ENCODE peak calls at places on chromosomes 11 and 22, in nine cellular contexts. S is fibroblast of pulmonary artery, L is HT1080, R is tibial nerve, F is ovary, A is uterus, I is caudate nucleus, O is GM10248, C is mesothelial cell of epicardium. M is an unnamed sample.

GRCh38 chr11:59142530-59143507 is at the start of gene FAM111A:
- DNase-seq in S (peak; percentile 85), L (peak; percentile 93), R (peak; percentile 77), F (peak; percentile 85), A (peak; percentile 87), I (peak; percentile 69), O (peak; percentile 82), C (peak; percentile 85), M (peak; percentile 96)

GRCh38 chr22:37178350-37179125 is 9.5 kb downstream of the C1QTNF6 start:
- DNase-seq in S (peak; percentile 66), L (no peak), R (no peak), F (peak; percentile 47), A (no peak), I (no peak), O (no peak), C (no peak), M (no peak)

GRCh38 chr11:47033439-47033838 is 96.9 kb downstream of the CSTPP1 start:
- DNase-seq in S (no peak), L (no peak), R (no peak), F (no peak), A (no peak), I (no peak), O (no peak), C (no peak), M (no peak)

GRCh38 chr11:73392108-73393010 is 16.2 kb downstream of the RELT start:
- DNase-seq in S (no peak), L (no peak), R (no peak), F (no peak), A (no peak), I (no peak), O (no peak), C (no peak), M (no peak)

GRCh38 chr11:4180441-4181183 is 86.0 kb downstream of the RRM1 start:
- DNase-seq in S (no peak), L (no peak), R (no peak), F (no peak), A (no peak), I (no peak), O (no peak), C (no peak), M (no peak)

GRCh38 chr11:8250446-8250845 is 13.2 kb downstream of the LMO1 start:
- DNase-seq in S (no peak), L (no peak), R (no peak), F (no peak), A (no peak), I (no peak), O (no peak), C (peak; percentile 26), M (no peak)

GRCh38 chr11:117096973-117097566 is 1.2 kb downstream of the SIK3 start:
- DNase-seq in S (no peak), L (no peak), R (no peak), F (no peak), A (no peak), I (no peak), O (no peak), C (no peak), M (no peak)

GRCh38 chr11:129888451-129888850 is 6.9 kb downstream of the NFRKB start:
- DNase-seq in S (no peak), L (no peak), R (no peak), F (no peak), A (no peak), I (no peak), O (no peak), C (no peak), M (no peak)

GRCh38 chr22:42217019-42217751 is 53.3 kb downstream of the TCF20 start:
- DNase-seq in S (no peak), L (no peak), R (no peak), F (no peak), A (no peak), I (no peak), O (peak; percentile 60), C (no peak), M (no peak)

GRCh38 chr11:27201454-27202302 is 161.1 kb downstream of the BBOX1 start:
- DNase-seq in S (peak; percentile 74), L (no peak), R (peak; percentile 79), F (peak; percentile 89), A (peak; percentile 95), I (no peak), O (no peak), C (peak; percentile 87), M (peak; percentile 89)

GRCh38 chr22:36386351-36386899 is 1.3 kb downstream of the MYH9 start:
- DNase-seq in S (no peak), L (no peak), R (no peak), F (no peak), A (no peak), I (peak; percentile 31), O (peak; percentile 73), C (no peak), M (no peak)

GRCh38 chr11:8209208-8209807 is 40.5 kb upstream of the RIC3 start:
- DNase-seq in S (no peak), L (no peak), R (no peak), F (no peak), A (no peak), I (no peak), O (peak; percentile 60), C (peak; percentile 31), M (no peak)

GRCh38 chr11:94641167-94641761 is 74.1 kb downstream of the PIWIL4 start:
- DNase-seq in S (peak; percentile 32), L (no peak), R (no peak), F (no peak), A (no peak), I (no peak), O (no peak), C (no peak), M (no peak)

GRCh38 chr11:31026315-31026714 is 343.2 kb downstream of the DCDC1 start:
- DNase-seq in S (no peak), L (no peak), R (no peak), F (no peak), A (no peak), I (no peak), O (no peak), C (no peak), M (no peak)

GRCh38 chr11:10927533-10927932 is 69.7 kb upstream of the ZBED5 start:
- DNase-seq in S (no peak), L (no peak), R (no peak), F (no peak), A (no peak), I (no peak), O (no peak), C (no peak), M (no peak)

GRCh38 chr11:130480721-130481140 is 32.3 kb downstream of the ADAMTS15 start:
- DNase-seq in S (peak; percentile 78), L (peak; percentile 77), R (no peak), F (no peak), A (no peak), I (no peak), O (no peak), C (no peak), M (peak; percentile 22)